ENCODE peak calls at places on chromosome 18, in six cellular contexts. R is HFF-Myc, B is GM04503, P is foreskin fibroblast, X is GM04504, O is NCI-H2171. C is an unnamed sample.

GRCh38 chr18:44922968-44923367 is 242.3 kb downstream of the SETBP1 start:
- DNase-seq in X (no peak), P (peak), R (no peak), B (no peak), O (no peak), C (peak)

GRCh38 chr18:72041313-72042032 is 502.7 kb downstream of the CBLN2 start:
- DNase-seq in B (no peak), X (no peak), O (no peak), R (no peak), P (no peak), C (no peak)

GRCh38 chr18:49884465-49884864 is 71.1 kb upstream of the ACAA2 start:
- DNase-seq in B (no peak), R (no peak), X (no peak), O (no peak), P (no peak), C (no peak)

GRCh38 chr18:63410792-63411191 is 11.5 kb downstream of the VPS4B start:
- DNase-seq in O (no peak), B (no peak), X (peak), R (peak), P (peak), C (no peak)

GRCh38 chr18:74517236-74517630 is 17.1 kb upstream of the CNDP1 start:
- DNase-seq in O (no peak), B (no peak), R (no peak), X (no peak), P (no peak), C (no peak)

GRCh38 chr18:75167759-75168211 is 41.2 kb downstream of the PTGR3 start:
- DNase-seq in P (no peak), X (no peak), B (no peak), O (no peak), R (no peak), C (no peak)

GRCh38 chr18:67590571-67591141 is 74.1 kb upstream of the DSEL start:
- DNase-seq in R (no peak), P (peak), X (no peak), B (no peak), O (no peak), C (no peak)

GRCh38 chr18:46518438-46518837 is 138.6 kb downstream of the LOXHD1 start:
- DNase-seq in B (no peak), O (no peak), X (no peak), R (no peak), P (no peak), C (no peak)

GRCh38 chr18:59874166-59874565 is 25.6 kb upstream of the PMAIP1 start:
- DNase-seq in P (peak), X (peak), B (peak), O (no peak), R (peak), C (no peak)

GRCh38 chr18:3103576-3103975 is 90.6 kb upstream of the LPIN2 start:
- DNase-seq in X (no peak), O (peak), R (no peak), P (peak), B (peak), C (no peak)

GRCh38 chr18:48879008-48879431 is 71.7 kb downstream of the SMAD7 start:
- DNase-seq in B (no peak), X (no peak), P (no peak), O (no peak), R (no peak), C (no peak)

GRCh38 chr18:68679531-68679930 is 35.4 kb downstream of the TMX3 start:
- DNase-seq in R (no peak), O (no peak), B (peak), X (peak), P (no peak), C (no peak)

GRCh38 chr18:58419587-58420199 is 209.2 kb downstream of the ALPK2 start:
- DNase-seq in X (no peak), B (no peak), R (no peak), P (no peak), O (no peak), C (no peak)

GRCh38 chr18:435940-436339 is 64.6 kb downstream of the COLEC12 start:
- DNase-seq in R (no peak), P (no peak), X (no peak), O (no peak), B (no peak), C (no peak)

GRCh38 chr18:42001801-42002200 is 46.8 kb downstream of the PIK3C3 start:
- DNase-seq in R (no peak), O (no peak), P (no peak), B (no peak), X (no peak), C (no peak)

GRCh38 chr18:73881396-73881795 is 266.2 kb downstream of the FBXO15 start:
- DNase-seq in P (peak), B (no peak), R (no peak), X (no peak), O (no peak), C (no peak)

GRCh38 chr18:47882641-47883040 is 47.8 kb downstream of the SMAD2 start:
- DNase-seq in X (no peak), R (no peak), O (no peak), P (peak), B (no peak), C (no peak)

GRCh38 chr18:47448956-47449355 is 197.5 kb upstream of the SKOR2 start:
- DNase-seq in O (no peak), X (no peak), P (no peak), B (no peak), R (no peak), C (no peak)

GRCh38 chr18:13616525-13617035 is 109.8 kb downstream of the FAM210A start:
- DNase-seq in B (no peak), R (no peak), P (no peak), X (no peak), O (no peak), C (no peak)

GRCh38 chr18:69257861-69258458 is 142.7 kb upstream of the DOK6 start:
- DNase-seq in O (peak), P (peak), X (peak), B (peak), R (peak), C (no peak)